ENCODE peak calls at places on chromosomes 2 and 18, in nine cellular contexts. One of them, this sample, is unnamed.

GRCh38 chr18:57437433-57437781 is 2.2 kb downstream of the ONECUT2 start:
- DNase-seq in CD4-positive, CD25-positive, alpha-beta regulatory T cell: no peak
- DNase-seq in spleen: no peak
- DNase-seq in fibroblast of lung: no peak
- DNase-seq in body of pancreas: no peak
- DNase-seq in right atrium auricular region: no peak
- DNase-seq in heart left ventricle: no peak
- DNase-seq in PC-9: no peak
- DNase-seq in upper lobe of right lung: no peak
- DNase-seq in this sample: no peak

GRCh38 chr18:30967701-30968100 is 74.8 kb downstream of the DSC3 start:
- DNase-seq in CD4-positive, CD25-positive, alpha-beta regulatory T cell: no peak
- DNase-seq in spleen: no peak
- DNase-seq in fibroblast of lung: no peak
- DNase-seq in body of pancreas: no peak
- DNase-seq in right atrium auricular region: no peak
- DNase-seq in heart left ventricle: no peak
- DNase-seq in PC-9: no peak
- DNase-seq in upper lobe of right lung: no peak
- DNase-seq in this sample: no peak

GRCh38 chr2:72770879-72771461 is 54.9 kb downstream of the EXOC6B start:
- DNase-seq in CD4-positive, CD25-positive, alpha-beta regulatory T cell: peak; percentile 55
- DNase-seq in spleen: no peak
- DNase-seq in fibroblast of lung: peak; percentile 80
- DNase-seq in body of pancreas: peak; percentile 81
- DNase-seq in right atrium auricular region: peak; percentile 69
- DNase-seq in heart left ventricle: no peak
- DNase-seq in PC-9: peak; percentile 48
- DNase-seq in upper lobe of right lung: no peak
- DNase-seq in this sample: no peak

GRCh38 chr2:37560241-37560848 is 111.1 kb downstream of the CDC42EP3 start:
- DNase-seq in CD4-positive, CD25-positive, alpha-beta regulatory T cell: no peak
- DNase-seq in spleen: no peak
- DNase-seq in fibroblast of lung: no peak
- DNase-seq in body of pancreas: no peak
- DNase-seq in right atrium auricular region: no peak
- DNase-seq in heart left ventricle: no peak
- DNase-seq in PC-9: no peak
- DNase-seq in upper lobe of right lung: no peak
- DNase-seq in this sample: no peak

GRCh38 chr2:18889565-18890332 is 300.4 kb upstream of the NT5C1B start:
- DNase-seq in CD4-positive, CD25-positive, alpha-beta regulatory T cell: no peak
- DNase-seq in spleen: no peak
- DNase-seq in fibroblast of lung: no peak
- DNase-seq in body of pancreas: no peak
- DNase-seq in right atrium auricular region: no peak
- DNase-seq in heart left ventricle: no peak
- DNase-seq in PC-9: no peak
- DNase-seq in upper lobe of right lung: no peak
- DNase-seq in this sample: no peak

GRCh38 chr2:36618381-36618780 is 20.4 kb upstream of the FEZ2 start:
- DNase-seq in CD4-positive, CD25-positive, alpha-beta regulatory T cell: no peak
- DNase-seq in spleen: no peak
- DNase-seq in fibroblast of lung: peak; percentile 76
- DNase-seq in body of pancreas: peak; percentile 16
- DNase-seq in right atrium auricular region: no peak
- DNase-seq in heart left ventricle: no peak
- DNase-seq in PC-9: peak; percentile 38
- DNase-seq in upper lobe of right lung: no peak
- DNase-seq in this sample: no peak

GRCh38 chr2:16247371-16248177 is 307.2 kb downstream of the MYCN start:
- DNase-seq in CD4-positive, CD25-positive, alpha-beta regulatory T cell: no peak
- DNase-seq in spleen: peak; percentile 47
- DNase-seq in fibroblast of lung: no peak
- DNase-seq in body of pancreas: peak; percentile 42
- DNase-seq in right atrium auricular region: peak; percentile 42
- DNase-seq in heart left ventricle: no peak
- DNase-seq in PC-9: no peak
- DNase-seq in upper lobe of right lung: no peak
- DNase-seq in this sample: no peak

GRCh38 chr2:221708916-221709315 is 136.8 kb upstream of the EPHA4 start:
- DNase-seq in CD4-positive, CD25-positive, alpha-beta regulatory T cell: no peak
- DNase-seq in spleen: no peak
- DNase-seq in fibroblast of lung: no peak
- DNase-seq in body of pancreas: no peak
- DNase-seq in right atrium auricular region: no peak
- DNase-seq in heart left ventricle: no peak
- DNase-seq in PC-9: no peak
- DNase-seq in upper lobe of right lung: no peak
- DNase-seq in this sample: no peak

GRCh38 chr2:121999273-121999672 is 243.8 kb downstream of the TSN start:
- DNase-seq in CD4-positive, CD25-positive, alpha-beta regulatory T cell: no peak
- DNase-seq in spleen: no peak
- DNase-seq in fibroblast of lung: peak; percentile 9
- DNase-seq in body of pancreas: no peak
- DNase-seq in right atrium auricular region: no peak
- DNase-seq in heart left ventricle: no peak
- DNase-seq in PC-9: no peak
- DNase-seq in upper lobe of right lung: no peak
- DNase-seq in this sample: no peak

GRCh38 chr18:42310956-42311355 is 355.9 kb downstream of the PIK3C3 start:
- DNase-seq in CD4-positive, CD25-positive, alpha-beta regulatory T cell: no peak
- DNase-seq in spleen: no peak
- DNase-seq in fibroblast of lung: no peak
- DNase-seq in body of pancreas: no peak
- DNase-seq in right atrium auricular region: peak; percentile 72
- DNase-seq in heart left ventricle: no peak
- DNase-seq in PC-9: no peak
- DNase-seq in upper lobe of right lung: no peak
- DNase-seq in this sample: no peak

GRCh38 chr2:17620841-17621240 is 80.3 kb downstream of the VSNL1 start:
- DNase-seq in CD4-positive, CD25-positive, alpha-beta regulatory T cell: no peak
- DNase-seq in spleen: no peak
- DNase-seq in fibroblast of lung: peak; percentile 66
- DNase-seq in body of pancreas: no peak
- DNase-seq in right atrium auricular region: no peak
- DNase-seq in heart left ventricle: no peak
- DNase-seq in PC-9: no peak
- DNase-seq in upper lobe of right lung: no peak
- DNase-seq in this sample: no peak

GRCh38 chr2:237290249-237290648 is 123.7 kb downstream of the COL6A3 start:
- DNase-seq in CD4-positive, CD25-positive, alpha-beta regulatory T cell: no peak
- DNase-seq in spleen: no peak
- DNase-seq in fibroblast of lung: peak; percentile 72
- DNase-seq in body of pancreas: peak; percentile 53
- DNase-seq in right atrium auricular region: peak; percentile 91
- DNase-seq in heart left ventricle: peak; percentile 87
- DNase-seq in PC-9: no peak
- DNase-seq in upper lobe of right lung: peak; percentile 81
- DNase-seq in this sample: peak; percentile 95

GRCh38 chr18:22282311-22283235 is 113.2 kb downstream of the GATA6 start:
- DNase-seq in CD4-positive, CD25-positive, alpha-beta regulatory T cell: no peak
- DNase-seq in spleen: no peak
- DNase-seq in fibroblast of lung: peak; percentile 92
- DNase-seq in body of pancreas: no peak
- DNase-seq in right atrium auricular region: no peak
- DNase-seq in heart left ventricle: no peak
- DNase-seq in PC-9: peak; percentile 40
- DNase-seq in upper lobe of right lung: no peak
- DNase-seq in this sample: no peak

GRCh38 chr2:188684795-188685194 is 289.4 kb upstream of the COL3A1 start:
- DNase-seq in CD4-positive, CD25-positive, alpha-beta regulatory T cell: no peak
- DNase-seq in spleen: no peak
- DNase-seq in fibroblast of lung: no peak
- DNase-seq in body of pancreas: no peak
- DNase-seq in right atrium auricular region: no peak
- DNase-seq in heart left ventricle: no peak
- DNase-seq in PC-9: no peak
- DNase-seq in upper lobe of right lung: no peak
- DNase-seq in this sample: no peak
- H3K9me3 ChIP-seq in CD4-positive, CD25-positive, alpha-beta regulatory T cell: no peaks in the 10 kb centered on the region
- H3K9me3 ChIP-seq in spleen: peaks cover 3% of the 10 kb centered on the region
- H3K9me3 ChIP-seq in fibroblast of lung: no peaks in the 10 kb centered on the region
- H3K9me3 ChIP-seq in body of pancreas: no peaks in the 10 kb centered on the region
- H3K9me3 ChIP-seq in right atrium auricular region: no peaks in the 10 kb centered on the region
- H3K9me3 ChIP-seq in heart left ventricle: no peaks in the 10 kb centered on the region
- H3K9me3 ChIP-seq in PC-9: no peaks in the 10 kb centered on the region
- H3K9me3 ChIP-seq in upper lobe of right lung: no peaks in the 10 kb centered on the region
- H3K9me3 ChIP-seq in this sample: no peaks in the 10 kb centered on the region

DNA sequence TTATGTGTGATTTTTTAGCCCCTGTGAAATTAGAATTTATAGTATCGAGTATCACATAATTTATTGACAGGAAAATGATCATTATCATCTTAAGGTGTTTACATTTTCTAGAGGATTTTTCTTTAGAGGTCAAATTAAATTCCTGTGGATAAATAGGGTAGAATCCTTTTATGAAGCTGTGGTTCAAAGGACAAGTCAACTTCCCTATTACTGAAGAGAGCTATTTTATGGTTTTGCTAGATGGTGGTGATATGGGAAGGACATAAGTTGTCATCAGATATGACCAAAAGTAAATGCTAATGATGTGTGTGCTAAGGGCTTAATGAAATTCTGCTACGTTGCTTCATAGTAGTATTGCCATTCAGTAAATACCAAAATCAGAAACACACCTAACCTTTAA is 80.1 kb downstream of the EML4 start:
- DNase-seq in CD4-positive, CD25-positive, alpha-beta regulatory T cell: no peak
- DNase-seq in spleen: no peak
- DNase-seq in fibroblast of lung: no peak
- DNase-seq in body of pancreas: no peak
- DNase-seq in right atrium auricular region: no peak
- DNase-seq in heart left ventricle: no peak
- DNase-seq in PC-9: no peak
- DNase-seq in upper lobe of right lung: no peak
- DNase-seq in this sample: no peak
- H3K4me3 ChIP-seq in CD4-positive, CD25-positive, alpha-beta regulatory T cell: no peak overlapping the region
- H3K4me3 ChIP-seq in spleen: no peak overlapping the region
- H3K4me3 ChIP-seq in fibroblast of lung: no peak overlapping the region
- H3K4me3 ChIP-seq in body of pancreas: no peak overlapping the region
- H3K4me3 ChIP-seq in right atrium auricular region: no peak overlapping the region
- H3K4me3 ChIP-seq in heart left ventricle: no peak overlapping the region
- H3K4me3 ChIP-seq in PC-9: no peak overlapping the region
- H3K4me3 ChIP-seq in upper lobe of right lung: no peak overlapping the region
- H3K4me3 ChIP-seq in this sample: no peak overlapping the region

GRCh38 chr2:228348653-228349052 is 167.2 kb upstream of the SPHKAP start:
- DNase-seq in CD4-positive, CD25-positive, alpha-beta regulatory T cell: no peak
- DNase-seq in spleen: no peak
- DNase-seq in fibroblast of lung: no peak
- DNase-seq in body of pancreas: no peak
- DNase-seq in right atrium auricular region: no peak
- DNase-seq in heart left ventricle: no peak
- DNase-seq in PC-9: no peak
- DNase-seq in upper lobe of right lung: no peak
- DNase-seq in this sample: no peak
- H3K9me3 ChIP-seq in CD4-positive, CD25-positive, alpha-beta regulatory T cell: no peaks in the 10 kb centered on the region
- H3K9me3 ChIP-seq in spleen: no peaks in the 10 kb centered on the region
- H3K9me3 ChIP-seq in fibroblast of lung: no peaks in the 10 kb centered on the region
- H3K9me3 ChIP-seq in body of pancreas: no peaks in the 10 kb centered on the region
- H3K9me3 ChIP-seq in right atrium auricular region: no peaks in the 10 kb centered on the region
- H3K9me3 ChIP-seq in heart left ventricle: no peaks in the 10 kb centered on the region
- H3K9me3 ChIP-seq in PC-9: no peaks in the 10 kb centered on the region
- H3K9me3 ChIP-seq in upper lobe of right lung: no peaks in the 10 kb centered on the region
- H3K9me3 ChIP-seq in this sample: no peaks in the 10 kb centered on the region

GRCh38 chr2:103165836-103166235 is 404.0 kb downstream of the TMEM182 start:
- DNase-seq in CD4-positive, CD25-positive, alpha-beta regulatory T cell: no peak
- DNase-seq in spleen: no peak
- DNase-seq in fibroblast of lung: no peak
- DNase-seq in body of pancreas: no peak
- DNase-seq in right atrium auricular region: no peak
- DNase-seq in heart left ventricle: no peak
- DNase-seq in PC-9: no peak
- DNase-seq in upper lobe of right lung: no peak
- DNase-seq in this sample: no peak
- H3K4me3 ChIP-seq in CD4-positive, CD25-positive, alpha-beta regulatory T cell: no peak overlapping the region
- H3K4me3 ChIP-seq in spleen: no peak overlapping the region
- H3K4me3 ChIP-seq in fibroblast of lung: no peak overlapping the region
- H3K4me3 ChIP-seq in body of pancreas: no peak overlapping the region
- H3K4me3 ChIP-seq in right atrium auricular region: no peak overlapping the region
- H3K4me3 ChIP-seq in heart left ventricle: no peak overlapping the region
- H3K4me3 ChIP-seq in PC-9: no peak overlapping the region
- H3K4me3 ChIP-seq in upper lobe of right lung: no peak overlapping the region
- H3K4me3 ChIP-seq in this sample: no peak overlapping the region

GRCh38 chr2:104595576-104595975 is 258.3 kb upstream of the POU3F3 start:
- DNase-seq in CD4-positive, CD25-positive, alpha-beta regulatory T cell: no peak
- DNase-seq in spleen: no peak
- DNase-seq in fibroblast of lung: no peak
- DNase-seq in body of pancreas: no peak
- DNase-seq in right atrium auricular region: no peak
- DNase-seq in heart left ventricle: no peak
- DNase-seq in PC-9: no peak
- DNase-seq in upper lobe of right lung: no peak
- DNase-seq in this sample: no peak

GRCh38 chr2:104597942-104598341 is 256.0 kb upstream of the POU3F3 start:
- DNase-seq in CD4-positive, CD25-positive, alpha-beta regulatory T cell: no peak
- DNase-seq in spleen: no peak
- DNase-seq in fibroblast of lung: no peak
- DNase-seq in body of pancreas: no peak
- DNase-seq in right atrium auricular region: no peak
- DNase-seq in heart left ventricle: no peak
- DNase-seq in PC-9: no peak
- DNase-seq in upper lobe of right lung: no peak
- DNase-seq in this sample: no peak

GRCh38 chr2:104598636-104599035 is 255.3 kb upstream of the POU3F3 start:
- DNase-seq in CD4-positive, CD25-positive, alpha-beta regulatory T cell: no peak
- DNase-seq in spleen: no peak
- DNase-seq in fibroblast of lung: no peak
- DNase-seq in body of pancreas: no peak
- DNase-seq in right atrium auricular region: no peak
- DNase-seq in heart left ventricle: no peak
- DNase-seq in PC-9: no peak
- DNase-seq in upper lobe of right lung: no peak
- DNase-seq in this sample: no peak

DNA sequence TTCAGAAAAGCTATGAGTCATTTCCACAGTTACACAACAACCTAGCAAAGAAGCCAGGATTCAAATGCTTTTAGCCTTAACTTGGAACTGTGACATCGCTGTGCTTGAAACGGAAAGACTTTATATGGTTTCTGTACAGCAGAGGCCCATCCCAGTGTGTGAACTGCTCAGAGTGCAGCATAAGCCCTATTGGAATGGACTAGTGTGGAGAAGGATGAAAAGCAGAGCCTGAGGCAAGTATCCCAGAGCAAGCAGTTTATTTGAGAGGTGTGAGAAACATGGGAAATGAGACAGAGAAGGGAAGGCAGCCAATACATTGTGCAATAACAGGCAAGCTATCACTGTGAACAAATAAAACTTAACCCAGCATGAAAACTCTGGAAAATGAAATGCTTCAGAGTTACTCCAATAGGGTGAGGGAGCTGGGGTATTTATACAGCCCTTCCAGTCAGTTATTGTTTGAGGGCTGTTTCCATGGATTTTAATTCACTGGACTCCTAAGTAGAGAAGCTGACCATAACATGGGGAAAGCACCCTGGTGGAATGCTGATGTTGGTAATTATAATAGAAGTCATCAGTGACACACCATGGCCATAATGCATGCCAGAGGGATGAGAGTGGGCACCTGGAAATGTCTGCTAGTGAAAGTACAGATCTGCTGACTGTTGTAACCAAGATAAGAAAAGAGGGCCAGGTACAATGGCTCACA is 254.0 kb upstream of the POU3F3 start:
- DNase-seq in CD4-positive, CD25-positive, alpha-beta regulatory T cell: no peak
- DNase-seq in spleen: no peak
- DNase-seq in fibroblast of lung: no peak
- DNase-seq in body of pancreas: no peak
- DNase-seq in right atrium auricular region: no peak
- DNase-seq in heart left ventricle: no peak
- DNase-seq in PC-9: no peak
- DNase-seq in upper lobe of right lung: no peak
- DNase-seq in this sample: no peak
- H3K9me3 ChIP-seq in CD4-positive, CD25-positive, alpha-beta regulatory T cell: no peaks in the 10 kb centered on the region
- H3K9me3 ChIP-seq in spleen: peaks cover 7% of the 10 kb centered on the region
- H3K9me3 ChIP-seq in fibroblast of lung: no peaks in the 10 kb centered on the region
- H3K9me3 ChIP-seq in body of pancreas: peaks cover 10% of the 10 kb centered on the region
- H3K9me3 ChIP-seq in right atrium auricular region: no peaks in the 10 kb centered on the region
- H3K9me3 ChIP-seq in heart left ventricle: no peaks in the 10 kb centered on the region
- H3K9me3 ChIP-seq in PC-9: no peaks in the 10 kb centered on the region
- H3K9me3 ChIP-seq in upper lobe of right lung: peaks cover 5% of the 10 kb centered on the region
- H3K9me3 ChIP-seq in this sample: peaks cover 5% of the 10 kb centered on the region